ENCODE peak calls at places on chromosomes 2 and 18, in ten cellular contexts. P, B, Y, H, A, K, N, D, V and T are unnamed samples.

GRCh38 chr2:60033325-60033724 is 520.1 kb downstream of the BCL11A start:
- DNase-seq in P (no peak), B (no peak), Y (no peak), H (no peak), A (no peak), K (no peak), N (no peak), D (no peak), V (no peak), T (no peak)

GRCh38 chr18:3154214-3154613 is 65.6 kb downstream of the MYOM1 start:
- DNase-seq in P (no peak), B (no peak), Y (no peak), H (no peak), A (no peak), K (no peak), N (no peak), D (no peak), V (no peak), T (no peak)

GRCh38 chr18:57837917-57838548 is 34.9 kb upstream of the ATP8B1 start:
- DNase-seq in P (no peak), B (no peak), Y (peak), H (peak), A (peak), K (peak), N (peak), D (no peak), V (no peak), T (peak)

GRCh38 chr18:37243756-37244155 is 321.8 kb downstream of the CELF4 start:
- DNase-seq in P (no peak), B (no peak), Y (no peak), H (no peak), A (no peak), K (no peak), N (no peak), D (no peak), V (no peak), T (no peak)

GRCh38 chr2:217573565-217573964 is 429.2 kb downstream of the TNS1 start:
- DNase-seq in P (no peak), B (no peak), Y (peak), H (no peak), A (peak), K (no peak), N (no peak), D (peak), V (peak), T (no peak)

GRCh38 chr2:207230261-207231105 is 64.7 kb upstream of the KLF7 start:
- DNase-seq in P (no peak), B (no peak), Y (no peak), H (no peak), A (peak), K (peak), N (peak), D (no peak), V (peak), T (no peak)

GRCh38 chr2:174972924-174973323 is 32.3 kb downstream of the CHN1 start:
- DNase-seq in P (no peak), B (no peak), Y (peak), H (no peak), A (peak), K (no peak), N (no peak), D (peak), V (no peak), T (no peak)

GRCh38 chr2:186459009-186459408 is 27.1 kb upstream of the ZC3H15 start:
- DNase-seq in P (no peak), B (no peak), Y (peak), H (no peak), A (peak), K (no peak), N (peak), D (peak), V (no peak), T (no peak)

GRCh38 chr2:80896576-80896975 is 592.0 kb upstream of the LRRTM1 start:
- DNase-seq in P (no peak), B (no peak), Y (no peak), H (no peak), A (no peak), K (no peak), N (peak), D (no peak), V (no peak), T (no peak)

GRCh38 chr2:188089896-188090295 is 201.8 kb upstream of the GULP1 start:
- DNase-seq in P (no peak), B (no peak), Y (peak), H (no peak), A (peak), K (no peak), N (no peak), D (peak), V (no peak), T (no peak)

GRCh38 chr2:158893057-158893456 is 75.4 kb upstream of the TANC1 start:
- DNase-seq in P (no peak), B (no peak), Y (peak), H (no peak), A (peak), K (no peak), N (no peak), D (peak), V (no peak), T (no peak)

GRCh38 chr2:17736989-17737388 is 16.6 kb downstream of the SMC6 start:
- DNase-seq in P (no peak), B (no peak), Y (peak), H (no peak), A (peak), K (no peak), N (no peak), D (no peak), V (no peak), T (no peak)

GRCh38 chr2:133574186-133574585 is 5.9 kb upstream of the NCKAP5 start:
- DNase-seq in P (no peak), B (no peak), Y (no peak), H (no peak), A (no peak), K (no peak), N (no peak), D (no peak), V (no peak), T (no peak)

GRCh38 chr2:66578067-66578852 is 143.3 kb downstream of the MEIS1 start:
- DNase-seq in P (no peak), B (peak), Y (no peak), H (no peak), A (peak), K (no peak), N (no peak), D (peak), V (peak), T (no peak)

GRCh38 chr2:66885775-66886402 is 451.0 kb downstream of the MEIS1 start:
- DNase-seq in P (no peak), B (no peak), Y (no peak), H (no peak), A (no peak), K (no peak), N (no peak), D (no peak), V (no peak), T (no peak)

GRCh38 chr2:27298391-27299080 is 9.7 kb downstream of the UCN start:
- DNase-seq in P (no peak), B (no peak), Y (peak), H (no peak), A (no peak), K (no peak), N (no peak), D (no peak), V (no peak), T (no peak)

GRCh38 chr2:98712145-98712544 is 18.8 kb downstream of the MGAT4A start:
- DNase-seq in P (no peak), B (no peak), Y (no peak), H (no peak), A (no peak), K (no peak), N (no peak), D (no peak), V (no peak), T (no peak)

GRCh38 chr2:1756456-1756855 is 12.1 kb upstream of the PXDN start:
- DNase-seq in P (no peak), B (no peak), Y (no peak), H (no peak), A (no peak), K (no peak), N (no peak), D (no peak), V (no peak), T (no peak)

GRCh38 chr2:71566271-71566858 is 113.0 kb downstream of the DYSF start:
- DNase-seq in P (no peak), B (no peak), Y (no peak), H (no peak), A (peak), K (no peak), N (no peak), D (no peak), V (no peak), T (no peak)

GRCh38 chr2:278312-278932 is 9.5 kb downstream of the ALKAL2 start:
- DNase-seq in P (no peak), B (no peak), Y (no peak), H (no peak), A (no peak), K (no peak), N (no peak), D (no peak), V (no peak), T (no peak)

GRCh38 chr2:36695746-36696415 is 626 bp upstream of the VIT start:
- DNase-seq in P (no peak), B (no peak), Y (peak), H (no peak), A (peak), K (no peak), N (no peak), D (peak), V (no peak), T (no peak)

GRCh38 chr2:112877423-112877822 is 33.5 kb upstream of the IL37 start:
- DNase-seq in P (no peak), B (no peak), Y (peak), H (no peak), A (peak), K (no peak), N (no peak), D (no peak), V (no peak), T (no peak)

GRCh38 chr2:104599802-104600510 is 254.0 kb upstream of the POU3F3 start:
- DNase-seq in P (no peak), B (no peak), Y (peak), H (no peak), A (peak), K (no peak), N (no peak), D (no peak), V (no peak), T (no peak)

GRCh38 chr18:62418258-62418657 is 93.1 kb downstream of the TNFRSF11A start:
- DNase-seq in P (no peak), B (no peak), Y (no peak), H (no peak), A (no peak), K (no peak), N (peak), D (no peak), V (no peak), T (no peak)

GRCh38 chr18:26928669-26929313 is 63.3 kb upstream of the AQP4 start:
- DNase-seq in P (no peak), B (no peak), Y (no peak), H (no peak), A (no peak), K (no peak), N (no peak), D (no peak), V (no peak), T (no peak)

GRCh38 chr2:224033601-224034000 is 5.5 kb downstream of the SERPINE2 start:
- DNase-seq in P (no peak), B (no peak), Y (no peak), H (no peak), A (no peak), K (no peak), N (no peak), D (no peak), V (no peak), T (no peak)

GRCh38 chr2:240579771-240580614 is 6.5 kb upstream of the CAPN10 start:
- DNase-seq in P (peak), B (peak), Y (peak), H (peak), A (peak), K (peak), N (peak), D (peak), V (peak), T (peak)

GRCh38 chr2:147844691-147845607 is at the start of gene ACVR2A:
- DNase-seq in P (peak), B (peak), Y (peak), H (peak), A (peak), K (peak), N (peak), D (peak), V (peak), T (peak)

GRCh38 chr2:75647771-75648170 is 1.2 kb downstream of the MRPL19 start:
- DNase-seq in P (no peak), B (no peak), Y (peak), H (no peak), A (no peak), K (no peak), N (no peak), D (no peak), V (no peak), T (no peak)

GRCh38 chr2:222771832-222772231 is 89.0 kb upstream of the ACSL3 start:
- DNase-seq in P (no peak), B (no peak), Y (no peak), H (no peak), A (no peak), K (no peak), N (no peak), D (no peak), V (no peak), T (no peak)

GRCh38 chr2:174512345-174512744 is 25.5 kb upstream of the GPR155 start:
- DNase-seq in P (no peak), B (no peak), Y (no peak), H (no peak), A (no peak), K (no peak), N (no peak), D (no peak), V (no peak), T (no peak)

GRCh38 chr2:85862426-85862825 is 26.4 kb downstream of the ST3GAL5 start:
- DNase-seq in P (no peak), B (no peak), Y (no peak), H (no peak), A (peak), K (no peak), N (no peak), D (no peak), V (no peak), T (no peak)

GRCh38 chr2:75500633-75501032 is 60.1 kb downstream of the EVA1A start:
- DNase-seq in P (no peak), B (no peak), Y (no peak), H (no peak), A (no peak), K (no peak), N (no peak), D (peak), V (no peak), T (no peak)

GRCh38 chr2:41475959-41476358 is 571.9 kb upstream of the PKDCC start:
- DNase-seq in P (no peak), B (no peak), Y (no peak), H (no peak), A (no peak), K (no peak), N (peak), D (no peak), V (no peak), T (no peak)

GRCh38 chr2:15107137-15107536 is 454.0 kb downstream of the NBAS start:
- DNase-seq in P (no peak), B (no peak), Y (no peak), H (no peak), A (peak), K (no peak), N (no peak), D (no peak), V (no peak), T (no peak)

DNA sequence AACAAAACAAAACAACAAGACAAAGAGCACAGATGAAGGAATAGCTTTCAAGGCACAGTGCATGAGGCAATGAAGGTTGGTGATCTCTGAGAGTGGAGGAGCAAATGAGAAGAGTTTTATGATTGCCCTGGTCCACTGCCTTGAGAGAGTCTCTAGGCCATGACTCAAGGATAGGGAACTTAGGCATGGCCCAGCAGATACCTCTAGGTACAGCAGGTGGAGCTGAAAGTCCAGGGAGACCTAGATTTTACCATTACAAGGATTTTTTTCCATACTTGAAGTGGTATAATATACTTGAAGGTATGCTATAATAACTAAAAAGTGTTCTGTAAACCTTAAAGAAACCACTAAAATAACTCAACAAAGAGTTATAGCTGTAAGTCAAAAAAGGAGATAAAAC is 239.5 kb upstream of the KLHL29 start:
- DNase-seq in P (no peak), B (no peak), Y (no peak), H (no peak), A (no peak), K (no peak), N (no peak), D (no peak), V (no peak), T (no peak)
- TF ChIP-seq CTCF in P (no peak), B (no peak), Y (no peak), H (no peak), A (no peak), K (no peak), N (no peak), D (no peak), V (no peak), T (no peak)

GRCh38 chr18:44130365-44130942 is 550.2 kb upstream of the SETBP1 start:
- DNase-seq in P (no peak), B (no peak), Y (peak), H (no peak), A (peak), K (peak), N (peak), D (peak), V (no peak), T (peak)
- TF ChIP-seq CTCF in P (peak), B (no peak), Y (peak), H (peak), A (peak), K (peak), N (peak), D (peak), V (peak), T (peak)

DNA sequence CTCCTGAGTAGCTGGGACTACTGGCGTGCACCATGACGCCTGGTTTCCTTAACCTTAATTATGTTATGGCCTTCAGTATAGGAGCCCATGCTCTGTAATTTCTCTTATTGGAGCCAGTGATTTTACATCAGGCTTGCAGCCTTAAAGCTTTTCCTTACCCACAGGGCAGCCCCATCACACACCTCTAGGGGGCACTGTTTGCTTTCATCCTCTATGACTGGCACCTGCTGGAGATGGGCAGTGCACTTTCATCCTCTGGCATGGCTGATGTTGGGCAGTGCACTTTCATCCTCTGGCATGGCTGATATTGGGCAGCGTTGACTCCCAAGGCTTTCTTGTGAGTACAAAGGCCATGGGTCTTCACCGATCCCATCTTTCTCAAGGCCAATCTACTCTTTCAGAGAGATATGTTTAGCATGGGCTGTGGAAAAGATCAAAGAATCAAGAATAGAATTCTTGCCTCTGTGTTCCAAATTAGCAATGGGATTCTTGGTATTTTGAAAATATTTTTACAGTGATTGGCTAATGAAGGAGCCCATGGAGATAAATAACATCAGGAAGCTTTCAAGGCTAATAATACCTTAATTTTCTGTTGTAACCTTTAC is 80.7 kb upstream of the MEX3C start:
- DNase-seq in P (no peak), B (no peak), Y (peak), H (no peak), A (peak), K (no peak), N (peak), D (no peak), V (peak), T (peak)
- TF ChIP-seq CTCF in P (peak), B (no peak), Y (peak), H (peak), A (peak), K (no peak), N (peak), D (no peak), V (peak), T (peak)

DNA sequence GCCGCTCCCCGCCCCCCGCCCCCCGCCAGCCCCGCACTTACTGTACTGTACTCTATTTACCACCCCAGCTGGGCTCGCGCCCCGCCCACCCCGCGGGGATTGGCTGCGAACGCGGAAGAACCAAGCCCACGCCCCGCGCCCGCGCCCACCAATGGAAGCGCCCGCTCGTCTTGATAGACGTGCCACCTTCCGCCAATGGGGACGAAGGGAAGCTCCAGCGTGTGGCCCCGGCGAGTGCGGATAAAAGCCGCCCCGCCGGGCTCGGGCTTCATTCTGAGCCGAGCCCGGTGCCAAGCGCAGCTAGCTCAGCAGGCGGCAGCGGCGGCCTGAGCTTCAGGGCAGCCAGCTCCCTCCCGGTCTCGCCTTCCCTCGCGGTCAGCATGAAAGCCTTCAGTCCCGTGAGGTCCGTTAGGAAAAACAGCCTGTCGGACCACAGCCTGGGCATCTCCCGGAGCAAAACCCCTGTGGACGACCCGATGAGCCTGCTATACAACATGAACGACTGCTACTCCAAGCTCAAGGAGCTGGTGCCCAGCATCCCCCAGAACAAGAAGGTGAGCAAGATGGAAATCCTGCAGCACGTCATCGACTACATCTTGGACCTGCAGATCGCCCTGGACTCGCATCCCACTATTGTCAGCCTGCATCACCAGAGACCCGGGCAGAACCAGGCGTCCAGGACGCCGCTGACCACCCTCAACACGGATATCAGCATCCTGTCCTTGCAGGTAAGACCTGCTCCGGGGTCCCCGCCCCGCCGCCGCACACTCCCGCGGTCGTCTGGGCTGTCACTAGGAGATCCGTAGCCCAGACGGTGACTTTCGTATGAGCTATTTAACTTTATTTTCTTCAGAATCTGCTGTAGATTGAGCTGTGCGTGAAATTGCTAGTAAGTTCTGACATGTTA is at the start of gene ID2:
- DNase-seq in P (peak), B (peak), Y (peak), H (peak), A (peak), K (peak), N (peak), D (peak), V (peak), T (peak)
- TF ChIP-seq CTCF in P (no peak), B (no peak), Y (peak), H (no peak), A (no peak), K (no peak), N (no peak), D (no peak), V (no peak), T (no peak)